ENCODE peak calls at places on chromosomes 1 and 21, in ten cellular contexts. N is lower lobe of right lung, M is fibroblast of lung, O is suprapubic skin, L is body of pancreas, E is right lobe of liver, S is neural progenitor cell, U is HCT116, Y is IMR-90, Q is mesendoderm. Z is an unnamed sample. For H3K4me1, the result is how much of the 10 kb centered on the place peaks cover.

GRCh38 chr1:215891266-215891665 is 324.2 kb downstream of the KCTD3 start:
- DNase-seq in N (no peak), M (no peak), O (no peak), L (no peak), E (no peak), S (no peak), U (no peak), Y (peak), Q (no peak), Z (no peak)

GRCh38 chr1:178094752-178095645 is 1.1 kb downstream of the RASAL2 start:
- DNase-seq in N (no peak), M (peak), O (no peak), L (no peak), E (no peak), S (peak), U (no peak), Y (no peak), Q (peak), Z (no peak)

GRCh38 chr1:15283500-15283899 is 36.5 kb downstream of the FHAD1 start:
- DNase-seq in N (no peak), M (no peak), O (no peak), L (peak), E (no peak), S (no peak), U (no peak), Y (peak), Q (no peak), Z (no peak)

GRCh38 chr1:28817133-28817532 is 5.2 kb downstream of the OPRD1 start:
- DNase-seq in N (no peak), M (no peak), O (no peak), L (no peak), E (no peak), S (no peak), U (no peak), Y (no peak), Q (no peak), Z (no peak)

GRCh38 chr1:90707363-90707710 is 9.8 kb downstream of the BARHL2 start:
- DNase-seq in N (peak), M (no peak), O (no peak), L (peak), E (peak), S (peak), U (no peak), Y (peak), Q (peak), Z (peak)

GRCh38 chr1:89603651-89604413 is 29.1 kb upstream of the LRRC8C start:
- DNase-seq in N (no peak), M (peak), O (no peak), L (no peak), E (no peak), S (no peak), U (no peak), Y (peak), Q (no peak), Z (no peak)

GRCh38 chr1:23394664-23395063 is 25.0 kb upstream of the ZNF436 start:
- DNase-seq in N (peak), M (peak), O (peak), L (peak), E (peak), S (peak), U (no peak), Y (peak), Q (peak), Z (peak)

GRCh38 chr1:113978863-113979702 is at the start of gene OLFML3:
- DNase-seq in N (peak), M (peak), O (peak), L (peak), E (peak), S (peak), U (peak), Y (peak), Q (peak), Z (no peak)

GRCh38 chr1:35637401-35637809 is 3.9 kb downstream of the PSMB2 start:
- DNase-seq in N (no peak), M (peak), O (no peak), L (no peak), E (no peak), S (no peak), U (no peak), Y (peak), Q (peak), Z (no peak)

GRCh38 chr1:109112056-109112651 is 1.8 kb upstream of the ELAPOR1 start:
- DNase-seq in N (no peak), M (peak), O (no peak), L (no peak), E (no peak), S (no peak), U (no peak), Y (peak), Q (peak), Z (no peak)

GRCh38 chr1:20281801-20282200 is 8.9 kb upstream of the VWA5B1 start:
- DNase-seq in N (no peak), M (peak), O (no peak), L (no peak), E (no peak), S (no peak), U (no peak), Y (peak), Q (peak), Z (no peak)

GRCh38 chr1:156160744-156161181 is 7.4 kb downstream of the SEMA4A start:
- DNase-seq in N (peak), M (peak), O (peak), L (peak), E (peak), S (peak), U (no peak), Y (peak), Q (peak), Z (peak)

GRCh38 chr1:20666146-20666545 is 5.0 kb upstream of the DDOST start:
- DNase-seq in N (no peak), M (no peak), O (no peak), L (no peak), E (peak), S (no peak), U (no peak), Y (no peak), Q (no peak), Z (no peak)

GRCh38 chr1:39892611-39893595 is 8.8 kb downstream of the MYCL start:
- DNase-seq in N (no peak), M (peak), O (no peak), L (peak), E (no peak), S (peak), U (no peak), Y (peak), Q (peak), Z (no peak)
- H3K27ac ChIP-seq in N (peak), M (no peak), O (no peak), L (peak), E (no peak), S (peak), U (no peak), Y (no peak), Q (peak), Z (no peak)

DNA sequence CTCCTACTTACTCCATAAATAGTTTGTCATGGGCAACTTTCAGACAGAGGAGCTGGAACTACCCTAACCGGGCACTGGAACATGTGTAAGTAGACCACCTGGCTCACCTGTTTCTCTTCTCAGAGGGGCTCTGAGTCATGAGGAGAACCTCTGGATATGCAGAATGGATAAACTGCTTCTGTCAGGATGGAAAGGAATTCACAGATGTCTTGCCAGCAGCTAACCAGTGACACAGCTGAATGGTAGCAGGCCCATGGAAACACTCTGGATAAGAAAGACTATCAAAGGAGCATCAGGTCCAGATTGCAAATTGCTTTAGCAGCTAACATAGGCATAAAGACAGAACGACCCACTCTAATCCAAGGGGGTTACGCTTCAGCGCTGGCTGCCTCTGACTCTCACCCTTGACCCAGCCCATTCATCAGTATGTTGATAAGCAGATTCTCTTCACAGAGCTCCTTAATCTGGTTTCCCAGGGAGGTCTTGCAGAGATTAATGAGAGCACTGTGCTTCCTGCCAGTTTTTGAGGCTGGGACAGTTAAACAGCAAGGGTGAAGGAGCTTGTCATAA is 54.2 kb downstream of the HIVEP3 start:
- DNase-seq in N (no peak), M (no peak), O (no peak), L (no peak), E (no peak), S (peak), U (no peak), Y (peak), Q (peak), Z (no peak)
- H3K4me1 ChIP-seq in N (under half), M (under half), O (under half), L (under half), E (under half), S (under half), U (under half), Y (under half), Q (under half), Z (under half)

DNA sequence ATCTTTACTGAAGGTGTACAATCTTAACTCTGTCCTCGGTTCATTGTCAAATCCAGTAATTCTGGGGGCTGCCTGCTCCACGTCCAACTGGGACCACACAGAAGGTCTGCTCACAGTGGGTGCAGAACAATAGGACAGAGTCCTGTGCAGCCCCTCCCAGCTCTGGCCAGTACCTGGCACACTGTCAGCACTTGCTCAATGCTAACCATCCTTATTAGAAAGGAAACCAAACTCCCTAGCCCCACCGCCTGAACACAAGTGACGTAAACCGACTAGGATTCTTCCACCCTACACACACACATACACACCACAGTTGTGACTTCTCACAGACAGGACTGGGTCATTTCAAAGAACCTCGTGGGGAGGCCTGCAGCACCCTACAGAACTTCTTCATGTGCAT is 5.2 kb downstream of the BCAR3 start:
- DNase-seq in N (no peak), M (peak), O (no peak), L (no peak), E (no peak), S (no peak), U (no peak), Y (no peak), Q (no peak), Z (no peak)
- H3K27ac ChIP-seq in N (peak), M (no peak), O (no peak), L (no peak), E (no peak), S (no peak), U (no peak), Y (no peak), Q (no peak), Z (no peak)

GRCh38 chr21:41852151-41852928 is 26.8 kb downstream of the PRDM15 start:
- DNase-seq in N (no peak), M (no peak), O (no peak), L (no peak), E (no peak), S (no peak), U (no peak), Y (no peak), Q (no peak), Z (peak)
- H3K4me1 ChIP-seq in N (under half), M (under half), O (under half), L (under half), E (under half), S (under half), U (under half), Y (under half), Q (under half), Z (under half)

GRCh38 chr21:41932576-41933258 is 21.1 kb downstream of the C2CD2 start:
- DNase-seq in N (peak), M (peak), O (no peak), L (no peak), E (peak), S (no peak), U (peak), Y (peak), Q (peak), Z (peak)
- H3K27ac ChIP-seq in N (peak), M (peak), O (peak), L (no peak), E (peak), S (no peak), U (peak), Y (peak), Q (no peak), Z (peak)

GRCh38 chr1:55468438-55468837 is 253.3 kb upstream of the USP24 start:
- DNase-seq in N (no peak), M (peak), O (no peak), L (no peak), E (no peak), S (no peak), U (no peak), Y (peak), Q (no peak), Z (no peak)
- H3K4me1 ChIP-seq in N (under half), M (under half), O (half or more), L (under half), E (under half), S (under half), U (under half), Y (under half), Q (under half), Z (under half)

GRCh38 chr1:63936276-63936675 is 162.5 kb downstream of the ROR1 start:
- DNase-seq in N (no peak), M (no peak), O (no peak), L (no peak), E (no peak), S (no peak), U (no peak), Y (no peak), Q (no peak), Z (no peak)

GRCh38 chr1:63937623-63938022 is 163.8 kb downstream of the ROR1 start:
- DNase-seq in N (no peak), M (no peak), O (no peak), L (no peak), E (no peak), S (no peak), U (no peak), Y (no peak), Q (no peak), Z (no peak)

GRCh38 chr1:63931468-63931867 is 157.7 kb downstream of the ROR1 start:
- DNase-seq in N (no peak), M (peak), O (no peak), L (no peak), E (no peak), S (no peak), U (no peak), Y (peak), Q (no peak), Z (no peak)

GRCh38 chr1:63935553-63935952 is 161.7 kb downstream of the ROR1 start:
- DNase-seq in N (no peak), M (no peak), O (no peak), L (no peak), E (no peak), S (no peak), U (no peak), Y (no peak), Q (no peak), Z (no peak)

GRCh38 chr1:63935148-63935547 is 161.3 kb downstream of the ROR1 start:
- DNase-seq in N (no peak), M (peak), O (no peak), L (peak), E (peak), S (no peak), U (no peak), Y (no peak), Q (no peak), Z (no peak)
- H3K27ac ChIP-seq in N (no peak), M (no peak), O (no peak), L (peak), E (no peak), S (no peak), U (no peak), Y (no peak), Q (no peak), Z (no peak)

GRCh38 chr1:8632092-8632491 is 185.3 kb downstream of the RERE start:
- DNase-seq in N (no peak), M (no peak), O (no peak), L (no peak), E (no peak), S (no peak), U (no peak), Y (no peak), Q (no peak), Z (no peak)
- H3K4me1 ChIP-seq in N (under half), M (under half), O (under half), L (under half), E (under half), S (under half), U (under half), Y (under half), Q (under half), Z (under half)

GRCh38 chr1:186871784-186872183 is 43.0 kb downstream of the PLA2G4A start:
- DNase-seq in N (no peak), M (no peak), O (no peak), L (no peak), E (no peak), S (peak), U (no peak), Y (no peak), Q (no peak), Z (no peak)
- H3K27ac ChIP-seq in N (no peak), M (no peak), O (no peak), L (no peak), E (no peak), S (peak), U (no peak), Y (no peak), Q (no peak), Z (no peak)

Z was measured in spleen.